ENCODE peak calls at places on chromosomes 4 and X, in seven cellular contexts. S, Y, O, P, W, N and J are unnamed samples.

GRCh38 chr4:172813359-172813923 is 355.2 kb upstream of the GALNT7 start:
- DNase-seq in Y (no peak), P (no peak), W (peak), N (no peak), O (no peak), S (no peak), J (peak)

GRCh38 chr4:80586716-80587115 is 251.2 kb downstream of the CFAP299 start:
- DNase-seq in N (no peak), S (no peak), Y (no peak), W (no peak), O (no peak), P (no peak), J (no peak)

GRCh38 chrX:19761554-19762295 is 125.7 kb downstream of the SH3KBP1 start:
- DNase-seq in N (no peak), O (no peak), Y (no peak), P (no peak), W (no peak), S (no peak), J (no peak)

GRCh38 chr4:71126719-71127118 is 133.3 kb downstream of the DCK start:
- DNase-seq in W (peak), Y (no peak), S (peak), P (no peak), O (no peak), N (no peak), J (no peak)

GRCh38 chrX:40148439-40149285 is 50.9 kb upstream of the BCOR start:
- DNase-seq in W (no peak), S (no peak), Y (no peak), O (no peak), N (no peak), P (peak), J (no peak)

GRCh38 chr4:88528861-88529260 is 5.3 kb upstream of the PYURF start:
- DNase-seq in N (no peak), Y (no peak), S (no peak), O (no peak), W (peak), P (no peak), J (no peak)

GRCh38 chr4:74547042-74547441 is 102.1 kb downstream of the AREG start:
- DNase-seq in P (no peak), N (no peak), S (no peak), O (no peak), Y (no peak), W (no peak), J (no peak)

GRCh38 chrX:148811236-148811635 is 310.8 kb downstream of the AFF2 start:
- DNase-seq in S (no peak), Y (no peak), O (no peak), W (peak), P (no peak), N (no peak), J (no peak)

GRCh38 chrX:40097101-40097491 is 662 bp downstream of the BCOR start:
- DNase-seq in Y (peak), N (no peak), S (no peak), P (peak), W (peak), O (no peak), J (peak)

GRCh38 chr4:187286536-187286935 is 562.9 kb upstream of the FAT1 start:
- DNase-seq in O (no peak), Y (no peak), S (no peak), W (peak), N (no peak), P (no peak), J (no peak)

GRCh38 chrX:78517124-78517523 is 142.0 kb downstream of the RTL3 start:
- DNase-seq in S (no peak), W (no peak), P (no peak), Y (no peak), N (no peak), O (no peak), J (peak)

GRCh38 chrX:124433186-124433585 is 86.8 kb downstream of the SH2D1A start:
- DNase-seq in N (no peak), W (no peak), S (no peak), O (no peak), P (no peak), Y (no peak), J (no peak)

GRCh38 chr4:169416997-169417396 is 146.2 kb upstream of the SH3RF1 start:
- DNase-seq in P (no peak), Y (no peak), O (no peak), S (no peak), W (no peak), N (no peak), J (peak)

GRCh38 chr4:14018191-14018853 is 390.8 kb upstream of the BOD1L1 start:
- DNase-seq in P (no peak), Y (no peak), O (no peak), W (no peak), S (no peak), N (no peak), J (no peak)

GRCh38 chr4:7192252-7193039 is at the start of gene SORCS2:
- DNase-seq in N (no peak), P (peak), O (peak), Y (peak), S (no peak), W (peak), J (peak)

GRCh38 chr4:102318526-102318925 is 26.8 kb downstream of the SLC39A8 start:
- DNase-seq in O (no peak), W (no peak), P (no peak), N (no peak), S (no peak), Y (no peak), J (no peak)

GRCh38 chrX:154712781-154713391 is 38.0 kb downstream of the GAB3 start:
- DNase-seq in N (no peak), W (peak), P (no peak), O (no peak), Y (no peak), S (no peak), J (peak)

GRCh38 chr4:112029642-112030235 is 115.5 kb upstream of the FAM241A start:
- DNase-seq in Y (no peak), O (no peak), N (peak), P (no peak), W (peak), S (no peak), J (no peak)

GRCh38 chr4:54054501-54054900 is 9.9 kb downstream of the CHIC2 start:
- DNase-seq in S (no peak), Y (no peak), N (no peak), P (no peak), W (no peak), O (no peak), J (no peak)

GRCh38 chr4:91621446-91621845 is 682.3 kb upstream of the GRID2 start:
- DNase-seq in S (no peak), O (no peak), P (no peak), Y (no peak), N (no peak), W (no peak), J (no peak)

GRCh38 chrX:63765692-63766091 is 19.3 kb downstream of the ARHGEF9 start:
- DNase-seq in P (no peak), Y (no peak), N (no peak), W (no peak), O (no peak), S (no peak), J (no peak)

GRCh38 chrX:63764946-63765345 is 20.1 kb downstream of the ARHGEF9 start:
- DNase-seq in Y (no peak), N (no peak), W (peak), P (no peak), O (no peak), S (no peak), J (no peak)

GRCh38 chrX:63755892-63756291 is 29.1 kb downstream of the ARHGEF9 start:
- DNase-seq in Y (no peak), S (no peak), P (no peak), O (no peak), W (peak), N (no peak), J (no peak)

DNA sequence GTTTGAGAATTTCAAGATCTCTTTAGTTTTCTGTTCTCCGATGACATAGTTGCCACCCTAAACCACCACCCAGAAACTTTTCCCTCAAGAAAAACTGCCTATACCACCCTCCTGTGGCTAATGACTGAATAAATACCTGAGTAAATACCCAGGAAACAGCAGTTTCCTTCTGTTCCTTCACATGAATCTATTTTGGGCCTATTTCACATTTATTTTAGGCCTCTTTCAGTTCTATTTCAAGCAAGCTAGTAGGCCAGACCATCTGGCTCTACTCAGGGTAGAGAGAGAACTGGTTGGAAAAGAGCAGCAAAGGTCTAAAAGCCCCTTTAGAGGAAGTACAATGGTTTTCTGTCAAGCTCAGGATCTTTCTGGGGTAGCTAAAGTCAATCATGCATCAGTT is 23.4 kb downstream of the ARHGEF9 start:
- DNase-seq in N (no peak), P (no peak), S (no peak), Y (no peak), W (no peak), O (no peak), J (no peak)
- TF ChIP-seq CTCF in N (no peak), P (no peak), S (no peak), Y (no peak), W (no peak), O (peak), J (peak)

GRCh38 chrX:130098202-130098552 is 12.1 kb downstream of the ELF4 start:
- DNase-seq in Y (no peak), S (no peak), W (no peak), P (no peak), N (no peak), O (no peak), J (no peak)
- TF ChIP-seq CTCF in Y (no peak), S (no peak), W (no peak), P (no peak), N (no peak), O (no peak), J (no peak)

DNA sequence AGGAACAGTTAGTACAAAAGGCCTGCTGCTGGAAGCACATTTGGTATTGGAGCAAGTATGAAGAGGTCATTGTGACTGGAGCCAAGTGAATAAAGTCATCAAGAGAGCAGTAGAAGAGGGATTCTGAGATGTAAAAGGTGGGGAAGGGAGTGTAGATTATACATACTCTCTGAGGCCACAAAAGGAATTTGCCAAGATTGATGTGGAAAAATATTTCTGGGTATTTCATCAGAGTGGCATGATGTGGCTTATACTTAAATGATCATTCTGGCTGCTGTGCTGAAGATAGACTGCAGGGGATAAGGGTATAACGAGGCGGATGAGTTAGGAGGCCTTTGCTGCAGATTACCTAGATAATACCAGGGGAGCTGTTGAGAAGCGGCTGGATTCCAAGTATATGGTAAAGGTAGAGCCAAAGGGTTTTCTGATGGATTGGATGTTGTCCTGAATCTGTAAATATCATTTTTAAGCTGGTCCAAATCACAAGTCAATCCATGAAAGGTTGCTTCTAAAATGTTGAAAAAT is 231.8 kb upstream of the AGA start:
- DNase-seq in Y (no peak), W (no peak), P (no peak), S (no peak), O (no peak), N (no peak), J (no peak)
- TF ChIP-seq CTCF in Y (no peak), W (no peak), P (no peak), S (no peak), O (no peak), N (no peak), J (no peak)

DNA sequence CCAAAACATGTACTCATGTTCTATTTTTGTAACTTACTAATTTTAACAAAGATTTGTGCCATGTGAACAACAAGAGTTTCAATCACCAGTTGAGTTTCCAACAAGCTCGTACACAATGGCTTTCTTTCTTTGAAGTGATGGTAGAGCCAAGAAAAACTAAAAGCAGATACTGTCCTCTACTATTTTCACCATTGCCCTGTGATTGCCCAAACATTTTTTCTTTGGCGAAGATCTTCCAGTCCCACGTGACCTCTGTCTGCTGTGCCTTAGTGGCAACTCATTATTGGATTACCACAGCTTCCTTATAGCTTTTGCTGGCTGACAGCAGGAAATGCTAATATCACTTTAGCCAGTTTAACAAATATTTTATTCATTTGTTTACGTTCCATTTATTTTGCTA is 1147.1 kb downstream of the STIM2 start:
- DNase-seq in Y (no peak), S (no peak), W (no peak), N (no peak), O (no peak), P (no peak), J (no peak)
- TF ChIP-seq CTCF in Y (no peak), S (no peak), W (no peak), N (no peak), O (no peak), P (no peak), J (no peak)

DNA sequence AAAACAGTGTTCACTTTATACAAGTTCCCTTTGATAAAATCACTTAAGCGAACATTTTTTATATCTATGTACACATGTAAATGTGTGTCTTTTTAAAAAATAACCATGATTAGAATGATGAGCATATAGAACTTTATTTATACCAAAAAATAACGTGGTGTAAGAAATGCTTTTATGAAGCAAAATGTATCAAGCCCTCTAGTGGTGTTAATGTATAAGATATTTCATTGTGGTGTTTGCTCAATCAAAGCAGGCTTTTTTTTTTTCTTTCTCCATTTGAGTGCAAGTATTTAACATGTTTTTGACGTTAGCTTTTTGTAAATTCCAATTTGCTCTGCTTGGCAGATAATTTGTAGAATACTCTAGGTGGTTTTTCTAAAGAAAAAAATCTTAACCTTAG is 2092.4 kb upstream of the TENM3 start:
- DNase-seq in O (no peak), N (no peak), W (no peak), Y (no peak), S (no peak), P (no peak), J (no peak)
- TF ChIP-seq CTCF in O (peak), N (peak), W (no peak), Y (no peak), S (peak), P (peak), J (peak)

GRCh38 chrX:69031181-69031580 is 134.1 kb downstream of the PJA1 start:
- DNase-seq in Y (no peak), O (no peak), N (no peak), P (no peak), W (no peak), S (no peak), J (no peak)
- TF ChIP-seq CTCF in Y (no peak), O (peak), N (peak), P (no peak), W (no peak), S (peak), J (no peak)

DNA sequence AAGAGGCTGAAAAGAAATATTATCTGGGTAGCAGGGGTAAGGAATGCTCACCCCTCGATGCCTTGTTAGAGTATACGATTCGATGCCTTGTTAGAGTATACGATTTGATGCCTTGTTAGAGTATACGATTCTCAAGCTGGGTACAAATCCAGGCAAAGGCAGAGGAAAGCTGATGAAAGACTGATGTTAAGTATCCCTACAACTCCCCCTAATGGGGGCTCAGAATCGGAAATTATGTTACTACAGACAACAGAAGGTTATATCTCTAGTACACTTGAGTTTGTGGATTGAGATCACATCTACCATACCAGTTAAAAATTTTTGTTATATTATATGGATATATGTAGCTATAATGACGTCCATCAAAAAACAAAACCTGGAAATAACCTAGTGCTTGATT is 4.8 kb downstream of the LRRC66 start:
- DNase-seq in S (no peak), Y (no peak), P (no peak), O (no peak), W (no peak), N (no peak), J (no peak)
- TF ChIP-seq CTCF in S (peak), Y (no peak), P (no peak), O (no peak), W (no peak), N (no peak), J (no peak)

GRCh38 chrX:120426599-120426998 is 42.5 kb downstream of the LAMP2 start:
- DNase-seq in W (peak), O (no peak), P (no peak), Y (no peak), N (no peak), S (no peak), J (no peak)

GRCh38 chrX:120429776-120430535 is 39.1 kb downstream of the LAMP2 start:
- DNase-seq in S (no peak), W (no peak), P (no peak), Y (no peak), O (no peak), N (no peak), J (no peak)

DNA sequence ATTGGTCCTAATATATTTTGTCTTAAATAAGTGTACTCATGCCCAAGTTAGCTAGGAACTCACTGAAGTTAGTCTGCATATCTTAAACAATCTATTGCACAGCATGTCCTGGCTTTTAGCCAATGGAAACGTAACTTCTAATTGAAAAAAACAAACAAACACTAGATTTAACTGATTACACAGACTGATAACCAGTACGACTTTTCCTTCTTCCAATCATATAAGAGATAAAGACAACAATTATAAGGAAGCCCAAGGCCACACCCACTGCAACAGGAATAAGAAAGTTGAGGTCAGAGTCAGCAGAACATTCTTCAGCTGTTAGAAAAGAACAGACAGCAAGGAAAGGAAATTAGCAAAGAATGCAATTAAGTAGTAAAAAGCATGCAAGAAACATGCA is 40.8 kb downstream of the LAMP2 start:
- DNase-seq in N (no peak), P (no peak), S (no peak), Y (no peak), W (peak), O (no peak), J (no peak)
- TF ChIP-seq CTCF in N (no peak), P (no peak), S (no peak), Y (no peak), W (no peak), O (no peak), J (no peak)

GRCh38 chr4:110638347-110638746 is 15.5 kb upstream of the PITX2 start:
- DNase-seq in Y (no peak), N (no peak), W (no peak), P (no peak), S (no peak), O (no peak), J (no peak)

GRCh38 chr4:110636231-110636676 is 13.4 kb upstream of the PITX2 start:
- DNase-seq in W (no peak), N (no peak), O (no peak), Y (no peak), S (no peak), P (no peak), J (no peak)

GRCh38 chr4:110636677-110637407 is 14.0 kb upstream of the PITX2 start:
- DNase-seq in S (no peak), Y (no peak), O (no peak), P (peak), W (peak), N (no peak), J (no peak)

GRCh38 chr4:110639207-110640092 is 16.6 kb upstream of the PITX2 start:
- DNase-seq in Y (no peak), O (no peak), S (no peak), N (no peak), P (peak), W (no peak), J (no peak)

GRCh38 chr4:110637408-110638131 is 14.7 kb upstream of the PITX2 start:
- DNase-seq in S (no peak), P (peak), W (no peak), N (no peak), O (no peak), Y (no peak), J (no peak)
- TF ChIP-seq CTCF in S (no peak), P (no peak), W (peak), N (no peak), O (no peak), Y (no peak), J (no peak)